ENCODE peak calls at places on chromosome 17, in nine cellular contexts. One of them, this sample, is unnamed.

GRCh38 chr17:49708515-49709161 is 874 bp upstream of the SLC35B1 start:
- DNase-seq in right cardiac atrium: no peak
- DNase-seq in CD4-positive, alpha-beta T cell: peak; percentile 11
- DNase-seq in PC-9: peak; percentile 32
- DNase-seq in H9: peak; percentile 68
- DNase-seq in right atrium auricular region: no peak
- DNase-seq in astrocyte: no peak
- DNase-seq in PC-3: peak; percentile 28
- DNase-seq in body of pancreas: no peak
- DNase-seq in this sample: no peak

GRCh38 chr17:31216053-31216751 is 80.8 kb downstream of the OMG start:
- DNase-seq in H9: no peak
- DNase-seq in PC-3: peak; percentile 62
- DNase-seq in PC-9: peak; percentile 53
- DNase-seq in right atrium auricular region: no peak
- DNase-seq in body of pancreas: no peak
- DNase-seq in astrocyte: peak; percentile 74
- DNase-seq in CD4-positive, alpha-beta T cell: no peak
- DNase-seq in right cardiac atrium: no peak
- DNase-seq in this sample: no peak

GRCh38 chr17:63354251-63354650 is 91.9 kb downstream of the CYB561 start:
- DNase-seq in H9: no peak
- DNase-seq in PC-3: no peak
- DNase-seq in right atrium auricular region: no peak
- DNase-seq in CD4-positive, alpha-beta T cell: no peak
- DNase-seq in body of pancreas: no peak
- DNase-seq in right cardiac atrium: no peak
- DNase-seq in astrocyte: peak; percentile 23
- DNase-seq in PC-9: no peak
- DNase-seq in this sample: no peak

GRCh38 chr17:6509295-6509771 is 47.0 kb downstream of the PITPNM3 start:
- DNase-seq in H9: peak; percentile 75
- DNase-seq in PC-9: no peak
- DNase-seq in CD4-positive, alpha-beta T cell: no peak
- DNase-seq in right atrium auricular region: no peak
- DNase-seq in body of pancreas: peak; percentile 8
- DNase-seq in astrocyte: no peak
- DNase-seq in PC-3: no peak
- DNase-seq in right cardiac atrium: no peak
- DNase-seq in this sample: no peak

GRCh38 chr17:44807093-44807816 is 22.8 kb downstream of the GJC1 start:
- DNase-seq in astrocyte: no peak
- DNase-seq in right cardiac atrium: no peak
- DNase-seq in right atrium auricular region: no peak
- DNase-seq in PC-3: no peak
- DNase-seq in PC-9: no peak
- DNase-seq in H9: no peak
- DNase-seq in body of pancreas: no peak
- DNase-seq in CD4-positive, alpha-beta T cell: no peak
- DNase-seq in this sample: no peak

GRCh38 chr17:16935241-16935663 is 36.7 kb downstream of the TNFRSF13B start:
- DNase-seq in CD4-positive, alpha-beta T cell: no peak
- DNase-seq in right cardiac atrium: no peak
- DNase-seq in PC-3: no peak
- DNase-seq in right atrium auricular region: no peak
- DNase-seq in astrocyte: no peak
- DNase-seq in H9: peak; percentile 24
- DNase-seq in body of pancreas: no peak
- DNase-seq in PC-9: no peak
- DNase-seq in this sample: no peak

GRCh38 chr17:74851612-74852236 is 8.0 kb downstream of the GRIN2C start:
- DNase-seq in H9: no peak
- DNase-seq in right atrium auricular region: no peak
- DNase-seq in PC-3: no peak
- DNase-seq in CD4-positive, alpha-beta T cell: no peak
- DNase-seq in astrocyte: no peak
- DNase-seq in right cardiac atrium: no peak
- DNase-seq in body of pancreas: no peak
- DNase-seq in PC-9: no peak
- DNase-seq in this sample: no peak

GRCh38 chr17:9816472-9816871 is 5.4 kb downstream of the GSG1L2 start:
- DNase-seq in right cardiac atrium: no peak
- DNase-seq in CD4-positive, alpha-beta T cell: no peak
- DNase-seq in right atrium auricular region: no peak
- DNase-seq in PC-3: no peak
- DNase-seq in body of pancreas: no peak
- DNase-seq in astrocyte: no peak
- DNase-seq in PC-9: no peak
- DNase-seq in H9: no peak
- DNase-seq in this sample: no peak

DNA sequence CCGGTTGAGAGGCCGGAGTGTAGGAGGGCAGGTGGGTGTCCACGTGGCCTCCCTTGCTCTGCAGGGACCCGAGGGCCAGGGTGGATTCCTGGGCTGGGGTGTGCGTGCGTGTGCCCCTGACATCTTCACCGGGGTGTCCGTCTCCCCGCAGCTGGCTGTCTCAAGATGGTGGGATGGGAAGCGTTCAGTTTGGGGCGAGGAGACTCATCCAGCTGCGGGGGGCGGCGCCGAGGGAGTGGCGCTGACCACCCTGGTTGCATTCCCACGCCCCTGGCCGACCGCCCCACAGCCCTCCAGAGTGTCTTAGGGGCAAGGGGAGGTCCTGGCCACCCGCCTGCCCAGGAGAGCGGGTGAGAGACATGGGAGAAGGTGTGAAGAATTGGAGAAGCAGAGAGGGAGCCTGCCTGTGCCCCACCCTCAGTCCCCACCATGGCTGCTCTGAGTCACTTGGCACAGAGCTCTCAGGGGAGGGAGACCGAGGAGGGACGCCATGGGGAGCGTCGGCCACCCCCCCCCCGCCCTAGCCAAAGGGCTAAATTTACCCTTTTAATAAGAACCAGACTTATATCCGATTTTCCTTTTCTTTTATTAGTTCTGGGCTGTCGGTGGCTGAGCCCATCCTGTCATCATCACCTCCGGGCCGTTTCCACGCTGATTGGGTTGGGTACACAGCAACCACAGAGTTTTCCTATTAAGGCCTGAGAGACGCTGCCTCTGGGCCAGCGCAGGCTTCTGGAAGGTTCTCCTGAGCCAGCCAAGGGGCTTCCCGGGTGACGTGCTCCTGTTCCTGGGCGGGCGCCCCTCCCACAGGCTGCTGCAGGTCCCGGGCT is 22.0 kb downstream of the BAHCC1 start:
- DNase-seq in right cardiac atrium: peak; percentile 75
- DNase-seq in body of pancreas: no peak
- DNase-seq in H9: no peak
- DNase-seq in PC-3: peak; percentile 20
- DNase-seq in astrocyte: no peak
- DNase-seq in PC-9: no peak
- DNase-seq in CD4-positive, alpha-beta T cell: no peak
- DNase-seq in right atrium auricular region: peak; percentile 81
- DNase-seq in this sample: no peak
- H3K27ac ChIP-seq in right cardiac atrium: peak overlapping the region; percentile 39
- H3K27ac ChIP-seq in body of pancreas: no peak overlapping the region
- H3K27ac ChIP-seq in H9: no peak overlapping the region
- H3K27ac ChIP-seq in PC-3: no peak overlapping the region
- H3K27ac ChIP-seq in astrocyte: peak overlapping the region; percentile 1
- H3K27ac ChIP-seq in PC-9: no peak overlapping the region
- H3K27ac ChIP-seq in CD4-positive, alpha-beta T cell: no peak overlapping the region
- H3K27ac ChIP-seq in right atrium auricular region: peak overlapping the region; percentile 66
- H3K27ac ChIP-seq in this sample: no peak overlapping the region

DNA sequence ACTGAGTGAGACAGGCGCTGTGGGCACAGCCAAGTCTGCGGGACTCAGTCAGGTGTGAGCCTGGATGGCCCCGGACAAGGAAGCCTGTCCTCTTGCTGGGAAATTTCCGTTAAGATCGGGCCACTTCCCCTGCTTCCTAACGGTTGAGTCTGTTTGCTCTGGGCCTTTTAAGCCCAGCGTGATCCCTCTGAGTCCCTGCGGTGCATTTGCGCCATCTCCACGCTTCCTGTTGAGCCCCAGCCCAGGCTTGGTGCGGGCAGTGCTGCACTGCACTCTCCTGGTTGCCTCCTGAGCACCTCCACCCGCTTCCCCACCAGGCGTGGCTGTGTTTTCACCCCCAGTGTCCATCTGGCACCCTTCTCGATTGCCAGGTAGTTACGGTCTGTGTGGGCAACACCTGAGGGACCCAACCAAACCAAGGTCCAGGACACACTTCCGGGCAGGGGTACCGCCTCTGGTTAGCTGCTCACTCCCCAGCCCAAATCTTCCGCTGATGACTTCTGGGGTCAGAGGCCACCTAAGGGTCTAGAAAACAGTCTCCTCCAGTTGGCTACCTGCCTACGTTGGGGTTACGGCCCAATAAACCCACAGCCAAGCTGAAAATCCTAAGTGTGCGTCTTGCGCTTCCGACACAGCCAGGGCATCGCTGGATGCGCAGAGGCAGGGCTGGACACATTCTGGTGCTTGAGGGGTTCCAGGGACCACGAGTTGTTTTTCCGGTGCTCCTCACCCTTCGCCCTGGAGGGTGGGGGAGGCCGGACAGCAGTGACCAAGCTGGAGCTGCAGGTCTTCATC is 1.4 kb upstream of the SLC25A10 start:
- DNase-seq in H9: no peak
- DNase-seq in right atrium auricular region: no peak
- DNase-seq in astrocyte: no peak
- DNase-seq in PC-9: no peak
- DNase-seq in PC-3: peak; percentile 30
- DNase-seq in right cardiac atrium: no peak
- DNase-seq in body of pancreas: peak; percentile 42
- DNase-seq in CD4-positive, alpha-beta T cell: no peak
- DNase-seq in this sample: no peak
- H3K27ac ChIP-seq in H9: no peak overlapping the region
- H3K27ac ChIP-seq in right atrium auricular region: no peak overlapping the region
- H3K27ac ChIP-seq in astrocyte: no peak overlapping the region
- H3K27ac ChIP-seq in PC-9: peak overlapping the region; percentile 50
- H3K27ac ChIP-seq in PC-3: peak overlapping the region; percentile 41
- H3K27ac ChIP-seq in right cardiac atrium: no peak overlapping the region
- H3K27ac ChIP-seq in body of pancreas: peak overlapping the region; percentile 33
- H3K27ac ChIP-seq in CD4-positive, alpha-beta T cell: no peak overlapping the region
- H3K27ac ChIP-seq in this sample: no peak overlapping the region

GRCh38 chr17:79721993-79722671 is 8.6 kb upstream of the ENPP7 start:
- DNase-seq in right atrium auricular region: no peak
- DNase-seq in right cardiac atrium: no peak
- DNase-seq in PC-3: peak; percentile 67
- DNase-seq in CD4-positive, alpha-beta T cell: no peak
- DNase-seq in body of pancreas: peak; percentile 43
- DNase-seq in astrocyte: no peak
- DNase-seq in H9: peak; percentile 71
- DNase-seq in PC-9: no peak
- DNase-seq in this sample: no peak
- H3K27ac ChIP-seq in right atrium auricular region: no peak overlapping the region
- H3K27ac ChIP-seq in right cardiac atrium: no peak overlapping the region
- H3K27ac ChIP-seq in PC-3: no peak overlapping the region
- H3K27ac ChIP-seq in CD4-positive, alpha-beta T cell: no peak overlapping the region
- H3K27ac ChIP-seq in body of pancreas: peak overlapping the region; percentile 23
- H3K27ac ChIP-seq in astrocyte: no peak overlapping the region
- H3K27ac ChIP-seq in H9: no peak overlapping the region
- H3K27ac ChIP-seq in PC-9: no peak overlapping the region
- H3K27ac ChIP-seq in this sample: no peak overlapping the region

DNA sequence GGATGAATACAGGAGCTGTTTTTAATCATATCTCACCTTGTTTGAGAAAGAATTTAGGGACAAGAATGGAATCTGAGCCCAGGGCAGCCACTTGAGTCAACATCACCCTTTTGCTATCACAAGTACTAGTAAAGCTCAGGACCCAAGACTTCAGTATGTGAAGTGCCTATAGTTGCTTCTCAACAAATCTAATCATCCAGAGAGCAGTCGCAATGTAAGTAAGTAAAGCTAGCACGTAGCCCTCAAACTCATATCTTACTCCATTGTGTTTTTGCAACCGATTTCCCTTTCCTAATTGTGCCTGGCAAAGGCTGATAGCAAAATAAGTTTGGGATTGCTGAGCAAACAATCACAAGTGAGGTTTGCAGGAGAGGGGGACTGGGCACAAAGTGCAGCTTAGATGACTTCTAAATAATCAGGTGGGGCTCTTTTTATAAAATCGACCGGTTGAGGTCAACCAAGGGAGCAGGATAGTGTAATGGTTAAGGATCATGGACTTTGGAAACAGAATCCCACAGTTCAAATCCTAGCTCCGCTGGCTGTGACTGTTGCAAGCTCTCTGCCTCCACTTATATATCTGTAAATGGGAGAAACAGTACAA is 13.0 kb downstream of the TOB1 start:
- DNase-seq in astrocyte: no peak
- DNase-seq in right cardiac atrium: no peak
- DNase-seq in PC-9: no peak
- DNase-seq in body of pancreas: no peak
- DNase-seq in CD4-positive, alpha-beta T cell: no peak
- DNase-seq in right atrium auricular region: no peak
- DNase-seq in H9: peak; percentile 20
- DNase-seq in PC-3: no peak
- DNase-seq in this sample: no peak
- H3K27ac ChIP-seq in astrocyte: no peak overlapping the region
- H3K27ac ChIP-seq in right cardiac atrium: peak overlapping the region; percentile 67
- H3K27ac ChIP-seq in PC-9: no peak overlapping the region
- H3K27ac ChIP-seq in body of pancreas: no peak overlapping the region
- H3K27ac ChIP-seq in CD4-positive, alpha-beta T cell: no peak overlapping the region
- H3K27ac ChIP-seq in right atrium auricular region: peak overlapping the region; percentile 80
- H3K27ac ChIP-seq in H9: no peak overlapping the region
- H3K27ac ChIP-seq in PC-3: no peak overlapping the region
- H3K27ac ChIP-seq in this sample: no peak overlapping the region

DNA sequence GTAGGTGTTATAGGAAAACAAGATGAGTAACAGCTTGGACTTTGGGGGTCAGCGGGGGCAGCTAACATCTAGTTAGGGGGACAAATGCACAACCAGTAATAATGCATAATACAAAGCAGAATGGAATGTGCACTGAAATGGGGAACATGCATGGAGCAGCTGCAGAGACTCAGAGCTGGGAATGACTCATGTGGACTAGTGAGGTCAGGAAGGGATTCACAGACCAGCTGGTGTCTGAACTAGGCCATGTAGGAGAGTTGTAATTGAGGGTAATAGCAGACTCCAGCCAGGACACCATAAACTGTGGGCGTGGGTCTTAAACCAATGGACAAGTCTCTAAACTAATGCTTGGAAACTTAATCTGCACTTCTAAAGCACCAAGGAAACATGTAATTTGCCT is 176.8 kb upstream of the ASIC2 start:
- DNase-seq in astrocyte: peak; percentile 75
- DNase-seq in body of pancreas: peak; percentile 36
- DNase-seq in PC-9: no peak
- DNase-seq in PC-3: no peak
- DNase-seq in right cardiac atrium: no peak
- DNase-seq in H9: no peak
- DNase-seq in right atrium auricular region: no peak
- DNase-seq in CD4-positive, alpha-beta T cell: no peak
- DNase-seq in this sample: no peak
- H3K27ac ChIP-seq in astrocyte: no peak overlapping the region
- H3K27ac ChIP-seq in body of pancreas: no peak overlapping the region
- H3K27ac ChIP-seq in PC-9: no peak overlapping the region
- H3K27ac ChIP-seq in PC-3: no peak overlapping the region
- H3K27ac ChIP-seq in right cardiac atrium: no peak overlapping the region
- H3K27ac ChIP-seq in H9: no peak overlapping the region
- H3K27ac ChIP-seq in right atrium auricular region: no peak overlapping the region
- H3K27ac ChIP-seq in CD4-positive, alpha-beta T cell: no peak overlapping the region
- H3K27ac ChIP-seq in this sample: no peak overlapping the region

GRCh38 chr17:78669256-78669974 is 92.2 kb upstream of the DNAH17 start:
- DNase-seq in PC-9: no peak
- DNase-seq in PC-3: no peak
- DNase-seq in astrocyte: no peak
- DNase-seq in right cardiac atrium: no peak
- DNase-seq in right atrium auricular region: no peak
- DNase-seq in CD4-positive, alpha-beta T cell: no peak
- DNase-seq in H9: no peak
- DNase-seq in body of pancreas: no peak
- DNase-seq in this sample: no peak
- H3K27ac ChIP-seq in PC-9: no peak overlapping the region
- H3K27ac ChIP-seq in PC-3: no peak overlapping the region
- H3K27ac ChIP-seq in astrocyte: no peak overlapping the region
- H3K27ac ChIP-seq in right cardiac atrium: no peak overlapping the region
- H3K27ac ChIP-seq in right atrium auricular region: no peak overlapping the region
- H3K27ac ChIP-seq in CD4-positive, alpha-beta T cell: peak overlapping the region; percentile 2
- H3K27ac ChIP-seq in H9: no peak overlapping the region
- H3K27ac ChIP-seq in body of pancreas: no peak overlapping the region
- H3K27ac ChIP-seq in this sample: no peak overlapping the region